ENCODE peak calls at places on chromosomes 5 and 9, in eight cellular contexts. B, O, W, H, J, X, V and U are unnamed samples.

GRCh38 chr5:167921796-167922195 is 369.6 kb upstream of the WWC1 start:
- DNase-seq in V (no peak), H (no peak), X (no peak), O (no peak), B (no peak), J (no peak), W (no peak), U (no peak)

GRCh38 chr5:110034076-110034475 is 344.3 kb downstream of the MAN2A1 start:
- DNase-seq in W (no peak), X (no peak), H (no peak), B (no peak), V (no peak), J (no peak), O (no peak), U (no peak)

GRCh38 chr9:131833083-131833482 is 93.2 kb upstream of the RAPGEF1 start:
- DNase-seq in O (no peak), J (no peak), B (no peak), W (no peak), H (no peak), X (no peak), V (no peak), U (no peak)

GRCh38 chr5:151825445-151825844 is 53.7 kb downstream of the G3BP1 start:
- DNase-seq in X (peak; percentile 62), B (no peak), J (peak; percentile 36), H (peak; percentile 56), O (no peak), V (peak; percentile 69), W (peak; percentile 57), U (no peak)

GRCh38 chr5:154970759-154971158 is 29.9 kb downstream of the MRPL22 start:
- DNase-seq in H (no peak), X (no peak), O (no peak), V (peak; percentile 52), W (no peak), B (no peak), J (no peak), U (no peak)

GRCh38 chr9:134065720-134066419 is 2.0 kb downstream of the BRD3 start:
- DNase-seq in X (peak; percentile 40), V (peak; percentile 66), B (no peak), J (no peak), O (peak; percentile 91), W (peak; percentile 51), H (no peak), U (no peak)

GRCh38 chr5:66864240-66864884 is 268.2 kb downstream of the MAST4 start:
- DNase-seq in X (no peak), J (no peak), B (no peak), H (peak; percentile 67), O (no peak), W (no peak), V (peak; percentile 47), U (no peak)

GRCh38 chr9:92763721-92764380 is 782 bp downstream of the BICD2 start:
- DNase-seq in O (peak; percentile 93), X (peak; percentile 49), W (peak; percentile 46), H (no peak), J (no peak), V (no peak), B (no peak), U (no peak)

GRCh38 chr5:165157209-165157608 is 1651.8 kb downstream of the MAT2B start:
- DNase-seq in J (no peak), O (no peak), W (no peak), X (no peak), B (no peak), V (no peak), H (no peak), U (no peak)

GRCh38 chr5:173670791-173671120 is 54.3 kb upstream of the BOD1 start:
- DNase-seq in J (no peak), H (no peak), X (no peak), W (no peak), O (no peak), V (no peak), B (no peak), U (peak; percentile 65)

GRCh38 chr5:173668245-173668800 is 51.9 kb upstream of the BOD1 start:
- DNase-seq in H (no peak), V (no peak), O (no peak), J (no peak), X (no peak), W (no peak), B (no peak), U (no peak)

GRCh38 chr5:173670130-173670591 is 53.7 kb upstream of the BOD1 start:
- DNase-seq in V (peak; percentile 29), O (no peak), W (no peak), B (no peak), H (no peak), J (no peak), X (no peak), U (no peak)

GRCh38 chr5:173668910-173669309 is 52.5 kb upstream of the BOD1 start:
- DNase-seq in X (no peak), W (no peak), V (no peak), H (no peak), B (no peak), O (no peak), J (no peak), U (no peak)

GRCh38 chr5:173669483-173669882 is 53.0 kb upstream of the BOD1 start:
- DNase-seq in H (no peak), X (no peak), O (no peak), W (no peak), V (no peak), B (no peak), J (no peak), U (no peak)
- H3K27ac ChIP-seq in H (no peak overlapping the region), X (peak overlapping the region; percentile 86), O (no peak overlapping the region), W (no peak overlapping the region), V (no peak overlapping the region), B (no peak overlapping the region), J (no peak overlapping the region), U (peak overlapping the region; percentile 82)

DNA sequence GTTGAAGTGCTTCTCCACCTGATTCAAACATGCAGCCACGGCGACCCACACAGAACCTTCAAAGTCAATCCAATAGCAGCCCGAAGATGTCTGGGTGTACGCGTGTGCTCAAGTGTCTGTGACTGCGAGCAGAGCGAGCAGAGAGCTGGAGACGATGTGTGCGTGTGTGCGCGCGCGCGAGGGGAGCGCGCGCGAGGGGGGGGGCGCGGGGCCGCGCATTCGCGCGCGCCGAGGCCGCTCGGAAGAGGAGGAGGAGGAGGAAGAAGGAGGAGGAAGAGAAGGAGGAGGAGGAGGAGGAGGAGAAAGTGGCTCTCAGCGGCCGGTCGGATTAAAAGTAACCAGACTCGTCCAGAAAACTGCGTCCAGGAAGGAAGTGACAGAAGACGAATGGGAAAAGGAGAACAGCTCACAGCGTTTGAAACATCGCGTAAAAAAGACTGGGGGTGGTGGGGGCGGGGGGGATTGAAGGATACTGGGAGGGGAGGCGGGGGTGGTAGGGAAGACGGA is at the start of gene MEF2C:
- DNase-seq in J (peak; percentile 56), H (peak; percentile 4), O (peak; percentile 91), B (peak; percentile 48), W (peak; percentile 84), X (peak; percentile 85), V (peak; percentile 81), U (no peak)
- TF ChIP-seq POLR2A in J (peak; percentile 47), H (no peak), O (peak; percentile 97), B (peak; percentile 65), W (peak; percentile 59), X (peak; percentile 87), V (peak; percentile 70), U (no peak)

GRCh38 chr5:125486634-125487033 is 740.2 kb upstream of the ZNF608 start:
- DNase-seq in B (no peak), J (no peak), X (no peak), H (no peak), O (no peak), W (no peak), V (peak; percentile 53), U (no peak)

GRCh38 chr5:125481506-125482455 is 735.3 kb upstream of the ZNF608 start:
- DNase-seq in H (no peak), W (no peak), V (no peak), X (no peak), J (no peak), O (no peak), B (no peak), U (no peak)

GRCh38 chr5:125483609-125484008 is 737.2 kb upstream of the ZNF608 start:
- DNase-seq in O (no peak), H (no peak), W (no peak), J (no peak), B (no peak), V (no peak), X (no peak), U (no peak)

GRCh38 chr5:125485003-125485641 is 738.7 kb upstream of the ZNF608 start:
- DNase-seq in H (peak; percentile 71), O (no peak), J (peak; percentile 81), X (peak; percentile 38), W (no peak), V (peak; percentile 97), B (peak; percentile 12), U (no peak)

GRCh38 chr5:125484272-125485002 is 738.0 kb upstream of the ZNF608 start:
- DNase-seq in X (peak; percentile 64), J (peak; percentile 49), H (peak; percentile 69), V (peak; percentile 93), O (no peak), B (peak; percentile 28), W (no peak), U (peak; percentile 51)
- H3K27ac ChIP-seq in X (peak overlapping the region; percentile 72), J (peak overlapping the region; percentile 84), H (peak overlapping the region; percentile 84), V (peak overlapping the region; percentile 87), O (peak overlapping the region; percentile 42), B (peak overlapping the region; percentile 35), W (no peak overlapping the region), U (peak overlapping the region; percentile 83)

GRCh38 chr5:43560128-43560527 is 3.3 kb upstream of the PAIP1 start:
- DNase-seq in V (peak; percentile 77), B (no peak), W (no peak), J (no peak), O (no peak), X (no peak), H (no peak), U (no peak)

GRCh38 chr5:43555895-43556606 is 826 bp downstream of the PAIP1 start:
- DNase-seq in X (peak; percentile 69), O (peak; percentile 91), V (peak; percentile 16), W (peak; percentile 72), H (peak; percentile 62), B (peak; percentile 16), J (peak; percentile 6), U (peak; percentile 68)

GRCh38 chr5:43553381-43553780 is 3.5 kb downstream of the PAIP1 start:
- DNase-seq in W (no peak), B (no peak), J (no peak), H (no peak), O (no peak), X (no peak), V (peak; percentile 50), U (no peak)

GRCh38 chr5:43554497-43554896 is 2.4 kb downstream of the PAIP1 start:
- DNase-seq in J (no peak), O (no peak), X (no peak), B (no peak), H (no peak), V (no peak), W (no peak), U (no peak)

DNA sequence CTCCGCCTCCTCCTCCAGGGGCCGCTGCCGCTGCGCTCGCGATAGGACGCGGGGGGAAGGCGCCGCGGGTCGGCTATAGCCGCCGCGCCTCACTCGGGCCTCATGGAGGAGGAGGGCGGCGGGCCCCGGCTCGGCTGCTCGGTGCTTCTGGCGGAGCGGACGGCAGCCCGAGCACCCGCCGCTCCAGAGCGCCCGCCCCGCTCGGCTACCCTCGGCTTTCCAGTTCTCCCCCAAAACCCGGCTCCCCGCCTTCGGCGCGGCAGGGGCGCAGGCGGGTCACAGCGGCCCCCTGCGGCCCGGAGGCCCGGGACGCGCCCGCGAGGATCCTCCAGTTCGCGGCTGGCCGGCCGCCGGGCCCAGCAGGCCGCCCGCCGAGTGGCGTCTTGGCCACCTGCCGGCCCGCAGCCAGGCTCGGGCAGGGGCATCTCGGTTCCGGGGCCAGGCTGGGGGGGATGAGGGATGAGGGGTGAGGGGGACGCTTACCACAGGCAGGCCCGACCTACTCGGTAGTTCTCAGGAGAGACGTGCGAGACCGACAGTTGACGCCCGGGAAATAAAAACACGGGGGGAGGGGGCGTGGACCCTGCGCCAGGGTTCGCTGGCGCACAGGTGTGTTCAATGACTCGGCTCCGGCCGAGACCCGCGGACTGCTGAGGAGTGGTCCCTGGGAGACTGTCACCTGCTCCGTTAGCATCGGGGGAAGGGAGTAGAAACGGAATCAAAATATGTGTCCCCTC is at the start of gene PAIP1:
- DNase-seq in V (peak; percentile 86), W (peak; percentile 92), B (peak; percentile 54), O (peak; percentile 97), X (peak; percentile 83), H (peak; percentile 90), J (peak; percentile 64), U (peak; percentile 81)
- TF ChIP-seq POLR2A in V (peak; percentile 84), W (peak; percentile 88), B (no peak), O (peak; percentile 40), X (peak; percentile 52), H (peak; percentile 43), J (no peak), U (no peak)